ENCODE peak calls at places on chromosomes 13 and 19, in five cellular contexts. One of them, this sample, is unnamed. For H3K4me1, the result is how much of the 10 kb centered on the place peaks cover.

GRCh38 chr19:40806385-40807146 is 7.6 kb downstream of the EGLN2 start:
- DNase-seq in heart right ventricle: peak
- DNase-seq in A549: peak
- DNase-seq in tibial nerve: peak
- DNase-seq in mammary epithelial cell: peak
- DNase-seq in this sample: peak

GRCh38 chr13:94617389-94618000 is 15.8 kb downstream of the GPR180 start:
- DNase-seq in heart right ventricle: no peak
- DNase-seq in A549: no peak
- DNase-seq in tibial nerve: no peak
- DNase-seq in mammary epithelial cell: no peak
- DNase-seq in this sample: no peak

GRCh38 chr13:27979765-27980279 is 8.7 kb downstream of the URAD start:
- DNase-seq in heart right ventricle: no peak
- DNase-seq in A549: no peak
- DNase-seq in tibial nerve: no peak
- DNase-seq in mammary epithelial cell: no peak
- DNase-seq in this sample: no peak

GRCh38 chr19:47232422-47233211 is 1.6 kb upstream of the BBC3 start:
- DNase-seq in heart right ventricle: no peak
- DNase-seq in A549: no peak
- DNase-seq in tibial nerve: no peak
- DNase-seq in mammary epithelial cell: peak
- DNase-seq in this sample: no peak

GRCh38 chr19:47435883-47436417 is 16.6 kb upstream of the MEIS3 start:
- DNase-seq in heart right ventricle: no peak
- DNase-seq in A549: no peak
- DNase-seq in tibial nerve: no peak
- DNase-seq in mammary epithelial cell: no peak
- DNase-seq in this sample: no peak

GRCh38 chr19:307111-307531 is 15.9 kb upstream of the PLPP2 start:
- DNase-seq in heart right ventricle: no peak
- DNase-seq in A549: no peak
- DNase-seq in tibial nerve: no peak
- DNase-seq in mammary epithelial cell: no peak
- DNase-seq in this sample: no peak

GRCh38 chr13:98731925-98732324 is 20.5 kb downstream of the SLC15A1 start:
- DNase-seq in heart right ventricle: no peak
- DNase-seq in A549: no peak
- DNase-seq in tibial nerve: no peak
- DNase-seq in mammary epithelial cell: no peak
- DNase-seq in this sample: no peak

GRCh38 chr13:98068511-98068910 is 74.4 kb upstream of the FARP1 start:
- DNase-seq in heart right ventricle: no peak
- DNase-seq in A549: no peak
- DNase-seq in tibial nerve: no peak
- DNase-seq in mammary epithelial cell: peak
- DNase-seq in this sample: no peak

GRCh38 chr13:85406269-85406975 is 392.8 kb downstream of the SLITRK6 start:
- DNase-seq in heart right ventricle: no peak
- DNase-seq in A549: no peak
- DNase-seq in tibial nerve: no peak
- DNase-seq in mammary epithelial cell: no peak
- DNase-seq in this sample: no peak

GRCh38 chr19:2624537-2625091 is 77.9 kb downstream of the GNG7 start:
- DNase-seq in heart right ventricle: peak
- DNase-seq in A549: peak
- DNase-seq in tibial nerve: no peak
- DNase-seq in mammary epithelial cell: no peak
- DNase-seq in this sample: peak

DNA sequence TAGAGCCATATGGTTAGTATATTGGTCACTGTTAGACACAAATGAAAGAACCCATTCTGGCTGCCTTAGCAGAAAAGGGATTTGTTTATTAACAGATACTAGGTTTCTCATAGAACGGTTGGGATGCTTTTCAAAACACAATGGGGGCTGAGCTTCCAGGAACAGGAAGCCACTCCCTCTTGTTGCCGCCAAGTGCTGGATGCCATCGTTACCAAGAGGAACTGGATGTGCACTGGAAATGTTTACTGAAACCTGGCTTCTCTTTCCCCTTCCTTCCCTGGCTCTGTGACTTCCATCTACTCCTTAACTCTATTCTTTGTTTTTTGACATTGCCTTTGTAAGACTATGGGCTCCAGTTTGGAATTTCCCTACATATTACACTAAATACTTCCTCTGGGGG is 11.8 kb upstream of the KL start:
- DNase-seq in heart right ventricle: peak
- DNase-seq in A549: no peak
- DNase-seq in tibial nerve: no peak
- DNase-seq in mammary epithelial cell: no peak
- DNase-seq in this sample: peak
- H3K27ac ChIP-seq in heart right ventricle: peak
- H3K27ac ChIP-seq in A549: no peak
- H3K27ac ChIP-seq in tibial nerve: peak
- H3K27ac ChIP-seq in mammary epithelial cell: no peak
- H3K27ac ChIP-seq in this sample: peak

GRCh38 chr19:15252398-15253018 is 20.3 kb upstream of the EPHX3 start:
- DNase-seq in heart right ventricle: no peak
- DNase-seq in A549: no peak
- DNase-seq in tibial nerve: no peak
- DNase-seq in mammary epithelial cell: no peak
- DNase-seq in this sample: peak

GRCh38 chr19:15255359-15255990 is 23.2 kb upstream of the EPHX3 start:
- DNase-seq in heart right ventricle: no peak
- DNase-seq in A549: no peak
- DNase-seq in tibial nerve: no peak
- DNase-seq in mammary epithelial cell: no peak
- DNase-seq in this sample: no peak

GRCh38 chr19:15253076-15253475 is 20.8 kb upstream of the EPHX3 start:
- DNase-seq in heart right ventricle: no peak
- DNase-seq in A549: no peak
- DNase-seq in tibial nerve: no peak
- DNase-seq in mammary epithelial cell: no peak
- DNase-seq in this sample: no peak

GRCh38 chr19:15253513-15253912 is 21.3 kb upstream of the EPHX3 start:
- DNase-seq in heart right ventricle: peak
- DNase-seq in A549: no peak
- DNase-seq in tibial nerve: no peak
- DNase-seq in mammary epithelial cell: no peak
- DNase-seq in this sample: no peak

GRCh38 chr19:15254547-15254946 is 22.3 kb upstream of the EPHX3 start:
- DNase-seq in heart right ventricle: no peak
- DNase-seq in A549: no peak
- DNase-seq in tibial nerve: no peak
- DNase-seq in mammary epithelial cell: no peak
- DNase-seq in this sample: no peak
- H3K4me1 ChIP-seq in heart right ventricle: under half
- H3K4me1 ChIP-seq in A549: under half
- H3K4me1 ChIP-seq in tibial nerve: under half
- H3K4me1 ChIP-seq in mammary epithelial cell: under half
- H3K4me1 ChIP-seq in this sample: under half

GRCh38 chr19:55536951-55537740 is at the start of gene SBK2:
- DNase-seq in heart right ventricle: no peak
- DNase-seq in A549: no peak
- DNase-seq in tibial nerve: no peak
- DNase-seq in mammary epithelial cell: no peak
- DNase-seq in this sample: no peak
- TF ChIP-seq CTCF in heart right ventricle: no peak
- TF ChIP-seq CTCF in A549: peak
- TF ChIP-seq CTCF in tibial nerve: no peak
- TF ChIP-seq CTCF in mammary epithelial cell: no peak
- TF ChIP-seq CTCF in this sample: peak

GRCh38 chr13:51258612-51259358 is 36.6 kb downstream of the FAM124A start:
- DNase-seq in heart right ventricle: no peak
- DNase-seq in A549: no peak
- DNase-seq in tibial nerve: no peak
- DNase-seq in mammary epithelial cell: no peak
- DNase-seq in this sample: no peak

GRCh38 chr13:51260154-51260553 is 38.0 kb downstream of the FAM124A start:
- DNase-seq in heart right ventricle: no peak
- DNase-seq in A549: no peak
- DNase-seq in tibial nerve: no peak
- DNase-seq in mammary epithelial cell: no peak
- DNase-seq in this sample: no peak

GRCh38 chr13:51261610-51262249 is 39.5 kb downstream of the FAM124A start:
- DNase-seq in heart right ventricle: no peak
- DNase-seq in A549: no peak
- DNase-seq in tibial nerve: no peak
- DNase-seq in mammary epithelial cell: no peak
- DNase-seq in this sample: no peak

GRCh38 chr13:51259359-51259645 is 37.1 kb downstream of the FAM124A start:
- DNase-seq in heart right ventricle: no peak
- DNase-seq in A549: no peak
- DNase-seq in tibial nerve: no peak
- DNase-seq in mammary epithelial cell: no peak
- DNase-seq in this sample: no peak

DNA sequence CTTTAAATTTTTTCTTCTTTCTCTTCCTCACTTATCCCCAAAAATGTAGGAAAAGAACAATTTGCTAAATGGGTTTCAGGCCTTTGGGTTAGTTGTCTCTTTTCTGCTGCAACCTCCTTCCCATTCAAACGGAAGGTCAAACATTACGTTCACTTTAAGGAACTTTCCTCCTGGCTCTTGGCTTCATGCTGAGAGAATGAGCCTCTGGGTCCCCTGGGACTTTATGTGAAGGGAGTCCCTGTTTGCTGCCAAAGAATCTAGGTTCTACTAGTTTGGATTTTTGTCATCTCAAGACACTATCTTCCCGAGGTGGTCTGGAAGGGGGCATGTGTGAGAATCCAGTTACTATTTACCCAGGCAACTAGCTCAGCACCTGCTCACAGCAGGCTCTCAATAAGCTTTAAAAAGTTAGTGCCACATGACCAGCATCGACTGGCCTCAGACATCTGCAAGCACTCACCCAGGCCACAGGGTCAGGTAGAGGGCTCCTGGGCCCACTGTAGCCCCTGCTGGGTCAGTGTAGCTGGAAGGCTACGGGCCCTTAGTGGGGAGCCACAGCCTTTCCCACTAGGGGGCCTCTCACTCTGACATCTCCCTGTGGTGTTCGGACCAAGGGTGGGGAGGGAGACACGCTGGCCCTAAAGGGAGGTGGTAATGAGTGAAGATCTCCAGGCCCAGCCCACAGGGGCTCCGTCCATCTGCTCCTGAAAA is 40.5 kb downstream of the FAM124A start:
- DNase-seq in heart right ventricle: no peak
- DNase-seq in A549: no peak
- DNase-seq in tibial nerve: no peak
- DNase-seq in mammary epithelial cell: no peak
- DNase-seq in this sample: no peak
- H3K27ac ChIP-seq in heart right ventricle: peak
- H3K27ac ChIP-seq in A549: no peak
- H3K27ac ChIP-seq in tibial nerve: no peak
- H3K27ac ChIP-seq in mammary epithelial cell: no peak
- H3K27ac ChIP-seq in this sample: no peak

GRCh38 chr13:110345701-110346100 is 38.6 kb downstream of the COL4A2 start:
- DNase-seq in heart right ventricle: no peak
- DNase-seq in A549: no peak
- DNase-seq in tibial nerve: no peak
- DNase-seq in mammary epithelial cell: no peak
- DNase-seq in this sample: no peak

GRCh38 chr13:110342474-110342873 is 35.4 kb downstream of the COL4A2 start:
- DNase-seq in heart right ventricle: no peak
- DNase-seq in A549: no peak
- DNase-seq in tibial nerve: no peak
- DNase-seq in mammary epithelial cell: no peak
- DNase-seq in this sample: no peak

GRCh38 chr13:110343241-110343865 is 36.3 kb downstream of the COL4A2 start:
- DNase-seq in heart right ventricle: no peak
- DNase-seq in A549: no peak
- DNase-seq in tibial nerve: no peak
- DNase-seq in mammary epithelial cell: peak
- DNase-seq in this sample: no peak

GRCh38 chr13:110345266-110345665 is 38.2 kb downstream of the COL4A2 start:
- DNase-seq in heart right ventricle: no peak
- DNase-seq in A549: no peak
- DNase-seq in tibial nerve: no peak
- DNase-seq in mammary epithelial cell: no peak
- DNase-seq in this sample: no peak

DNA sequence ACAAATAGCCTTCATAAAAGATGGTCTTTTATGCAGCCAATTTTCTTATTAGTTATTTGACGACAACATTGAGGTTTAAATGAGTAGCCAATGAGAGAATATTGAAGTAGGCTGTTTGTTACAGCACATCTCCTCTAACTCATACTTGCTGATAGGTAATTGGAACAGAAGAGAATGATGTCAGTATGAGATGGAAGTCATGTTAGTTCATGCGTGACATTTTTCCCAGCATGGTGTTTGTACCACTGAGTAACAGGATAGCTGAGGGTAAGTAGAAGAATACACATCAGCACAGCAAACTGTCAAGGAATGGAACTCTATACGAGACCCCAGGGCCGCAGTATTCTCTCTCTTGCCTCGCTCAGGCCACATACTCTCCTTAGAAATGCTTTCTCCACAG is 37.2 kb downstream of the COL4A2 start:
- DNase-seq in heart right ventricle: no peak
- DNase-seq in A549: no peak
- DNase-seq in tibial nerve: no peak
- DNase-seq in mammary epithelial cell: no peak
- DNase-seq in this sample: no peak
- H3K4me1 ChIP-seq in heart right ventricle: half or more
- H3K4me1 ChIP-seq in A549: half or more
- H3K4me1 ChIP-seq in tibial nerve: under half
- H3K4me1 ChIP-seq in mammary epithelial cell: half or more
- H3K4me1 ChIP-seq in this sample: under half

DNA sequence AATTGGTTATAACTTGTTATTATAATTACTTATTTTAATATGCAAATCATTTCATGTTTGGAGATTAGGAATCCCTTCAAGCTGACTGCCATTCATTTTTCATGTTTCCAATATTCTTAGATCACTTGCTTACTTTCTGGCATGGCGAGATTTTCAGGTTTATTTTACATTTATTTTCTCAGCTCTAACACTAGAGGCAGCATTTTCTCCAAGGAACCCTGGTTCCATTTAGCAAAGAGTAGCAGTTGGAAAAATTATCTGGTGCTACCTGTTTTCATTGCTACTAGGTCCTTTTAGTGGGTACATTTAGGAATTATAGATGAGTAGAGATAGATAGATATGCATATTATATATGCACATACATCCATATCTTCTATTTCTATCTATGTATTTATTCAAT is 90.9 kb upstream of the TRPC4 start:
- DNase-seq in heart right ventricle: no peak
- DNase-seq in A549: no peak
- DNase-seq in tibial nerve: no peak
- DNase-seq in mammary epithelial cell: no peak
- DNase-seq in this sample: no peak
- TF ChIP-seq CTCF in heart right ventricle: no peak
- TF ChIP-seq CTCF in A549: peak
- TF ChIP-seq CTCF in tibial nerve: no peak
- TF ChIP-seq CTCF in mammary epithelial cell: peak
- TF ChIP-seq CTCF in this sample: no peak

DNA sequence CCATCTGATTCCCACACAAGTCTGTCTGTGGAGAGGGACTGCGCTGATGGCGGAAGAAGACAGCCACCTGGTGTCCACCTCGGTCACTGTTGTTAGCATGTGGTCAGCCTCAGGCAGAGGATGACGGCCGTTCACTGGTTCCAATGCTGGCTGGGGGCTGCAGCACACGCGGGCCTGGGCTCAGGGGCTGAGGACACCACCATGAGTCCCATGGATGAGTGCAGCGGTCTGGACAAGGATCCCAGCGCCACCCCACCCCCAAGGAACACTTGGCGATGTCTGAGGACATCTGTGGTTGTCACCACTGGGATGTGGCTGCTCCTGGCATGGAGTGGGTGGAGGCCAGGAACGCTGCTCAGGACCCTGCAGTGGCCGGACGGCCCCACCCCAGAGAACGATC is 10.9 kb downstream of the DPP9 start:
- DNase-seq in heart right ventricle: no peak
- DNase-seq in A549: no peak
- DNase-seq in tibial nerve: no peak
- DNase-seq in mammary epithelial cell: no peak
- DNase-seq in this sample: peak
- H3K27ac ChIP-seq in heart right ventricle: peak
- H3K27ac ChIP-seq in A549: peak
- H3K27ac ChIP-seq in tibial nerve: peak
- H3K27ac ChIP-seq in mammary epithelial cell: peak
- H3K27ac ChIP-seq in this sample: peak